ENCODE peak calls at places on chromosomes 13 and 19, in six cellular contexts. J is H1, I is lower lobe of right lung, T is thoracic aorta, N is choroid plexus epithelial cell, C is cardiac muscle cell. O is an unnamed sample.

GRCh38 chr13:30395192-30396158 is 26.8 kb upstream of the UBE2L5 start:
- DNase-seq in J (peak; percentile 69), I (peak; percentile 96), T (peak; percentile 75), N (peak; percentile 98), C (peak; percentile 98), O (peak; percentile 90)

GRCh38 chr13:32636711-32637110 is 50.5 kb downstream of the PDS5B start:
- DNase-seq in J (no peak), I (no peak), T (no peak), N (no peak), C (no peak), O (no peak)

GRCh38 chr19:33462112-33462726 is 59.4 kb downstream of the PEPD start:
- DNase-seq in J (no peak), I (peak; percentile 24), T (no peak), N (no peak), C (no peak), O (no peak)

GRCh38 chr13:113759525-113760137 is 605 bp downstream of the TMEM255B start:
- DNase-seq in J (no peak), I (no peak), T (no peak), N (peak; percentile 7), C (peak; percentile 23), O (peak; percentile 8)

GRCh38 chr13:68369739-68370138 is 1139.6 kb upstream of the PCDH9 start:
- DNase-seq in J (no peak), I (no peak), T (no peak), N (no peak), C (no peak), O (peak; percentile 45)

GRCh38 chr13:79589605-79590511 is 108.9 kb downstream of the NDFIP2 start:
- DNase-seq in J (no peak), I (no peak), T (no peak), N (no peak), C (peak; percentile 49), O (no peak)

GRCh38 chr19:42352216-42352892 is 26.9 kb downstream of the MEGF8 start:
- DNase-seq in J (no peak), I (no peak), T (no peak), N (peak; percentile 20), C (no peak), O (peak; percentile 11)

GRCh38 chr19:39438270-39438934 is 2.7 kb upstream of the RPS16 start:
- DNase-seq in J (no peak), I (no peak), T (no peak), N (peak; percentile 50), C (no peak), O (no peak)

GRCh38 chr19:37304190-37304883 is 66.6 kb upstream of the ZNF527 start:
- DNase-seq in J (no peak), I (peak; percentile 46), T (no peak), N (no peak), C (no peak), O (no peak)

GRCh38 chr13:34701919-34702318 is 240.2 kb upstream of the NBEA start:
- DNase-seq in J (no peak), I (no peak), T (no peak), N (no peak), C (no peak), O (no peak)

GRCh38 chr13:66402546-66402945 is 827.6 kb downstream of the PCDH9 start:
- DNase-seq in J (no peak), I (no peak), T (no peak), N (no peak), C (no peak), O (no peak)

GRCh38 chr13:108987488-108987887 is 358.1 kb downstream of the MYO16 start:
- DNase-seq in J (no peak), I (no peak), T (no peak), N (peak; percentile 31), C (peak; percentile 21), O (no peak)

GRCh38 chr13:26133286-26133685 is 81.5 kb upstream of the SHISA2 start:
- DNase-seq in J (no peak), I (no peak), T (no peak), N (no peak), C (peak; percentile 10), O (no peak)

GRCh38 chr19:6979341-6979740 is 41.9 kb downstream of the MBD3L2B start:
- DNase-seq in J (no peak), I (no peak), T (no peak), N (no peak), C (no peak), O (no peak)

GRCh38 chr13:44407891-44408290 is 34.3 kb downstream of the SERP2 start:
- DNase-seq in J (no peak), I (no peak), T (no peak), N (no peak), C (no peak), O (no peak)

GRCh38 chr13:84645196-84646071 is 763.2 kb upstream of the SLITRK1 start:
- DNase-seq in J (no peak), I (no peak), T (no peak), N (peak; percentile 16), C (no peak), O (peak; percentile 50)

GRCh38 chr13:111919826-111920225 is 147.1 kb upstream of the SOX1 start:
- DNase-seq in J (no peak), I (no peak), T (no peak), N (no peak), C (no peak), O (no peak)

GRCh38 chr13:113034451-113035208 is 65.6 kb downstream of the MCF2L start:
- DNase-seq in J (peak; percentile 72), I (no peak), T (no peak), N (peak; percentile 70), C (peak; percentile 69), O (peak; percentile 47)

GRCh38 chr19:20423381-20424207 is 142.0 kb downstream of the ZNF737 start:
- DNase-seq in J (peak; percentile 61), I (peak; percentile 81), T (no peak), N (peak; percentile 71), C (peak; percentile 88), O (peak; percentile 43)

GRCh38 chr13:30175166-30175565 is 132.2 kb downstream of the KATNAL1 start:
- DNase-seq in J (no peak), I (no peak), T (no peak), N (no peak), C (no peak), O (no peak)

GRCh38 chr19:3890590-3890989 is 10.1 kb downstream of the ATCAY start:
- DNase-seq in J (no peak), I (no peak), T (no peak), N (no peak), C (no peak), O (no peak)

GRCh38 chr13:67075239-67075638 is 154.9 kb downstream of the PCDH9 start:
- DNase-seq in J (no peak), I (no peak), T (no peak), N (peak; percentile 73), C (peak; percentile 64), O (no peak)

GRCh38 chr13:45412274-45413049 is 5.7 kb downstream of the SLC25A30 start:
- DNase-seq in J (no peak), I (no peak), T (no peak), N (no peak), C (no peak), O (no peak)

GRCh38 chr13:60267498-60268202 is 103.9 kb upstream of the DIAPH3 start:
- DNase-seq in J (peak; percentile 55), I (no peak), T (no peak), N (peak; percentile 14), C (peak; percentile 9), O (no peak)

DNA sequence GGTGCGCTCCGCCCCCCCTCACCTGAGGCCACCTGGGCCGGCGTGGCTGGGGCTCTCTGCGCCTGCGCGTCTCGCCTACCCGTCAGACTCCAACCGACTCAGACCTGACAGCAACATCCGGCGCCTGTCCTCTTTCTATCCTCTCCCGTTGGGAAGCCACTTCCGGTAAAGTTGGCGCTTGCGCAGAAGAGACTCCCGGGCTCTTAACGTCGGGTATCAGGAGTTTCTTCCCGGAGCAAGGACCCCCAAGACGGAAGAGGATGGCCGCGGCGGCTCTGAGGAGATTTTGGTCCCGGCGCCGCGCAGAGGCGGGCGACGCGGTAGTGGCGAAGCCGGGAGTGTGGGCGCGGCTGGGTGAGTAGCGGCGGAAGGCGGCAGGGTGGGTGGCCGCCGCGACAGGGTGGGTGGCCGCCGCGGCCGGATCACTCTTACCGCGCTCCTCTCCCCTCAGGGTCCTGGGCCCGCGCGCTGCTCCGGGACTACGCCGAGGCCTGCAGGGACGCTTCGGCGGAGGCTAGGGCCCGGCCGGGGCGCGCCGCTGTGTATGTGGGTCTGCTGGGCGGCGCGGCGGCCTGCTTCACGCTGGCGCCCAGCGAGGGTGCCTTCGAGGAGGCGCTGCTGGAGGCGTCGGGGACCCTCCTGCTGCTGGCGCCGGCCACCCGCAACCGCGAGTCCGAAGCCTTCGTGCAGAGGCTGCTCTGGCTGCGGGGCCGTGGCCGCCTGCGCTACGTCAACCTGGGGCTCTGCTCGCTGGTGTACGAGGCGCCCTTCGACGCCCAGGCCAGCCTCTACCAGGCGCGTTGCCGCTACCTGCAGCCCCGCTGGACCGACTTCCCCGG is at the start of the genes TIMM29 and YIPF2:
- DNase-seq in J (peak; percentile 95), I (peak; percentile 98), T (peak; percentile 91), N (peak; percentile 99), C (peak; percentile 98), O (peak; percentile 98)
- TF ChIP-seq CTCF in J (peak; percentile 17), I (no peak), T (no peak), N (no peak), C (no peak), O (no peak)

DNA sequence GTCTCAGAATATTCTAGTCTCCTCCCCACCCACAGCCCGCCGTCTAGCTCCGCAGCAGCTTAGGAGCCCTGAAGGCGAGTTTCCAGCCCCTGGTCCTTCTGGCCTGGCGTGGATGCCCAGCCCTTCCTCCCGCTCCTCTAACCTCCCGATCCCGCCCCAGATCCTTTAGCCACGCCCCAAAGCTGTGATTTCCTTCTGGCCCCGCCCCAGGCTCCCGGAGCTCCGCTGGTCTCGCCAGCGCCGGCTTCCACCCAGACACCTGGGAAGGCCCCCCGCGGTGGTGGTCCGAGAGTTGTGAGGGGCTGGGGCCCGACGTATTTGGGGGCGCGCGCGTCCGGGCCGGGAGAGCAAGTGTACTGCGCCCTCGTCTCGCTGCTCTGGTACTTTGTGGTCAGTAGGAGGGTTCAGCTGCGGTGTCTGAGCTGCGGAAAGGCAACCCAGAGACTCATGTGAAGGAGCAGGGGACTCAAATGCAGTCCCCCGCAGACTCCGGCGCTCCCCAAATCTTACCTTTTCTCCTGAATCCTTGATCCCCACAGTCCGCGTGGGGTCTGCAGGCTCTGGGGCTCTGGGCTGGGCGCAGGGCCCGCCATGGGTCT is at the start of gene CGB7:
- DNase-seq in J (peak; percentile 92), I (peak; percentile 84), T (peak; percentile 22), N (peak; percentile 53), C (peak; percentile 59), O (peak; percentile 59)
- H3K4me3 ChIP-seq in J (peak within 1 kb of the TSS; percentile 45), I (peak within 1 kb of the TSS; percentile 71), T (peak within 1 kb of the TSS; percentile 89), N (peak within 1 kb of the TSS; percentile 64), C (peak within 1 kb of the TSS; percentile 49), O (peak within 1 kb of the TSS; percentile 53)

GRCh38 chr19:49056101-49056901 is 1.2 kb downstream of the CGB7 start:
- DNase-seq in J (peak; percentile 89), I (peak; percentile 70), T (no peak), N (peak; percentile 37), C (peak; percentile 47), O (peak; percentile 51)
- TF ChIP-seq CTCF in J (peak; percentile 13), I (peak; percentile 40), T (peak; percentile 28), N (peak; percentile 41), C (peak; percentile 31), O (peak; percentile 39)

GRCh38 chr13:39930544-39931444 is 275.3 kb downstream of the COG6 start:
- DNase-seq in J (no peak), I (no peak), T (no peak), N (no peak), C (no peak), O (no peak)

GRCh38 chr13:39930060-39930459 is 274.6 kb downstream of the COG6 start:
- DNase-seq in J (no peak), I (no peak), T (no peak), N (no peak), C (no peak), O (no peak)

GRCh38 chr13:39935155-39935554 is 279.7 kb downstream of the COG6 start:
- DNase-seq in J (no peak), I (no peak), T (no peak), N (no peak), C (no peak), O (no peak)

GRCh38 chr13:39931505-39931904 is 276.0 kb downstream of the COG6 start:
- DNase-seq in J (no peak), I (no peak), T (no peak), N (no peak), C (no peak), O (no peak)

GRCh38 chr13:39929583-39929982 is 274.1 kb downstream of the COG6 start:
- DNase-seq in J (no peak), I (no peak), T (no peak), N (no peak), C (no peak), O (no peak)
- H3K4me3 ChIP-seq in J (no peak overlapping the region), I (no peak overlapping the region), T (no peak overlapping the region), N (no peak overlapping the region), C (no peak overlapping the region), O (no peak overlapping the region)